ENCODE peak calls at places on chromosomes 3 and 15, in seven cellular contexts. K is NCI-H524; T is substantia nigra; X is stimulated activated CD8-positive, alpha-beta memory T cell treated with anti-CD3 and anti-CD28 coated beads, Interleukin-15, amount 100 ng/mL, for 24 hours; W is activated CD4-positive, alpha-beta T cell treated with anti-CD3 and anti-CD28 coated beads, Interleukin-2, amount 10 ng/mL, durations not matched to agents 7 days and 5 days; V is uterus; R is foreskin fibroblast. U is an unnamed sample.

GRCh38 chr3:30354972-30355371 is 251.4 kb upstream of the TGFBR2 start:
- DNase-seq in K (no peak), T (no peak), X (no peak), W (no peak), V (no peak), R (no peak), U (no peak)

GRCh38 chr3:29695905-29696238 is 415.0 kb downstream of the RBMS3 start:
- DNase-seq in K (no peak), T (no peak), X (no peak), W (no peak), V (no peak), R (no peak), U (no peak)

GRCh38 chr15:71091601-71092000 is 23.7 kb upstream of the THSD4 start:
- DNase-seq in K (no peak), T (no peak), X (no peak), W (no peak), V (no peak), R (peak), U (no peak)

GRCh38 chr15:71653986-71654713 is 156.2 kb upstream of the NR2E3 start:
- DNase-seq in K (no peak), T (no peak), X (no peak), W (no peak), V (no peak), R (no peak), U (no peak)

GRCh38 chr3:153052096-153052460 is 109.9 kb upstream of the RAP2B start:
- DNase-seq in K (no peak), T (no peak), X (no peak), W (no peak), V (peak), R (peak), U (peak)

GRCh38 chr3:187839422-187839821 is 94.2 kb upstream of the BCL6 start:
- DNase-seq in K (no peak), T (no peak), X (no peak), W (no peak), V (no peak), R (no peak), U (no peak)

GRCh38 chr3:35664460-35664919 is 25.2 kb downstream of the ARPP21 start:
- DNase-seq in K (peak), T (peak), X (no peak), W (no peak), V (peak), R (peak), U (no peak)

GRCh38 chr3:20142517-20142916 is 43.5 kb downstream of the SGO1 start:
- DNase-seq in K (no peak), T (no peak), X (no peak), W (no peak), V (no peak), R (no peak), U (no peak)

GRCh38 chr3:172694526-172694925 is 16.3 kb downstream of the NCEH1 start:
- DNase-seq in K (no peak), T (no peak), X (no peak), W (no peak), V (no peak), R (no peak), U (no peak)

GRCh38 chr3:172107403-172107802 is 68.0 kb downstream of the FNDC3B start:
- DNase-seq in K (no peak), T (no peak), X (no peak), W (peak), V (no peak), R (peak), U (no peak)

GRCh38 chr3:181879926-181880325 is 168.2 kb downstream of the SOX2 start:
- DNase-seq in K (no peak), T (no peak), X (no peak), W (no peak), V (no peak), R (no peak), U (no peak)

GRCh38 chr3:68249265-68249664 is 594.9 kb upstream of the SUCLG2 start:
- DNase-seq in K (no peak), T (no peak), X (no peak), W (no peak), V (no peak), R (no peak), U (no peak)

GRCh38 chr3:160130950-160131349 is 94.3 kb upstream of the C3orf80 start:
- DNase-seq in K (no peak), T (no peak), X (no peak), W (no peak), V (no peak), R (peak), U (no peak)

GRCh38 chr3:39644176-39644575 is 165.2 kb upstream of the MYRIP start:
- DNase-seq in K (no peak), T (no peak), X (no peak), W (no peak), V (no peak), R (peak), U (peak)

GRCh38 chr3:196726788-196727675 is 12.6 kb upstream of the PAK2 start:
- DNase-seq in K (no peak), T (no peak), X (no peak), W (peak), V (no peak), R (peak), U (no peak)

GRCh38 chr3:42823351-42823750 is 14.1 kb downstream of the ACKR2 start:
- DNase-seq in K (peak), T (no peak), X (no peak), W (no peak), V (no peak), R (no peak), U (no peak)

GRCh38 chr3:188468672-188469071 is 314.7 kb downstream of the LPP start:
- DNase-seq in K (peak), T (peak), X (no peak), W (no peak), V (peak), R (peak), U (no peak)

GRCh38 chr3:52345521-52346110 is 29.5 kb downstream of the DNAH1 start:
- DNase-seq in K (no peak), T (no peak), X (no peak), W (no peak), V (no peak), R (peak), U (no peak)

GRCh38 chr3:186826978-186827857 is 15.3 kb upstream of the ADIPOQ start:
- DNase-seq in K (peak), T (peak), X (peak), W (peak), V (peak), R (peak), U (no peak)

GRCh38 chr3:39177708-39178332 is 14.6 kb downstream of the XIRP1 start:
- DNase-seq in K (no peak), T (peak), X (peak), W (peak), V (peak), R (peak), U (no peak)

GRCh38 chr3:197499427-197499826 is 56.3 kb downstream of the BDH1 start:
- DNase-seq in K (no peak), T (no peak), X (no peak), W (no peak), V (no peak), R (peak), U (no peak)

GRCh38 chr3:191566469-191566868 is 105.5 kb downstream of the PYDC2 start:
- DNase-seq in K (no peak), T (no peak), X (no peak), W (no peak), V (no peak), R (no peak), U (no peak)

GRCh38 chr3:16012086-16012485 is 162.4 kb upstream of the GALNT15 start:
- DNase-seq in K (no peak), T (no peak), X (no peak), W (no peak), V (no peak), R (peak), U (no peak)

GRCh38 chr3:43191116-43191515 is 85.2 kb upstream of the POMGNT2 start:
- DNase-seq in K (no peak), T (no peak), X (no peak), W (no peak), V (no peak), R (no peak), U (no peak)

U was measured in SIG-M5.